ENCODE peak calls at places on chromosomes 5 and 9, in seven cellular contexts. P, Q, Y, C, D, Z and S are unnamed samples. For H3K36me3, the result is how much of the 10 kb centered on the place peaks cover.

GRCh38 chr5:113166710-113167366 is 190.2 kb downstream of the DCP2 start:
- DNase-seq in P (no peak), Q (no peak), Y (no peak), C (peak), D (no peak), Z (peak), S (no peak)

GRCh38 chr5:108028883-108029282 is 353.0 kb downstream of the FBXL17 start:
- DNase-seq in P (no peak), Q (no peak), Y (no peak), C (no peak), D (no peak), Z (no peak), S (no peak)

GRCh38 chr9:114446036-114446435 is 58.3 kb upstream of the AKNA start:
- DNase-seq in P (no peak), Q (no peak), Y (no peak), C (peak), D (no peak), Z (peak), S (no peak)

GRCh38 chr5:115842089-115842881 is 550 bp downstream of the AP3S1 start:
- DNase-seq in P (peak), Q (peak), Y (no peak), C (no peak), D (no peak), Z (peak), S (peak)

GRCh38 chr5:36878421-36879088 is 2.0 kb downstream of the NIPBL start:
- DNase-seq in P (peak), Q (peak), Y (peak), C (peak), D (peak), Z (peak), S (peak)

GRCh38 chr5:87195616-87196015 is 72.1 kb upstream of the RASA1 start:
- DNase-seq in P (no peak), Q (no peak), Y (no peak), C (peak), D (no peak), Z (peak), S (no peak)

GRCh38 chr9:125190371-125190801 is 783 bp upstream of the PPP6C start:
- DNase-seq in P (no peak), Q (peak), Y (no peak), C (no peak), D (no peak), Z (peak), S (peak)

GRCh38 chr5:6722015-6722414 is 8.8 kb downstream of the TENT4A start:
- DNase-seq in P (no peak), Q (no peak), Y (no peak), C (peak), D (no peak), Z (peak), S (no peak)

GRCh38 chr9:105912157-105912867 is 218.0 kb downstream of the TMEM38B start:
- DNase-seq in P (no peak), Q (no peak), Y (no peak), C (no peak), D (no peak), Z (no peak), S (no peak)

DNA sequence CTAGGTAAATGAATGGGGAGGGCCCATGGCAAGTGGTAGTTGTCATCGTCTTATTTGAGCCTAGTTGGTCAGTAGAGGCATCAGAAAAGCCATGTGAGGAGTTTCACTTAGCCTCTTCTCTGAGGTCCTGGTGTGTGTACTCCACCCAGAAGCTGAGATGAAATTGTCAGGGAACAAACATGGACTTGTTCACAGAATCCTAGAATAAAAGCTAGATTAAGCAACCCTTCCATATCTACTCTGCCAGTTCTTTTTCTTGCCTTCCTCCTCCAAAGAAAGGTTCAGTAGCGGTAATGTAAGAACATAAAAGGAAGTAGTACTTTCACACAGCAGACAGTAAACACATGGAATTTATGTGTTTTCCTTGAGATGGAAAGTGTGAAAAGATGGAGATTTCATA is 70.4 kb downstream of the ARHGAP26 start:
- DNase-seq in P (no peak), Q (no peak), Y (no peak), C (no peak), D (no peak), Z (no peak), S (no peak)
- H3K36me3 ChIP-seq in P (under half), Q (under half), Y (under half), C (under half), D (under half), Z (under half), S (under half)

GRCh38 chr9:131160416-131161112 is 35.2 kb downstream of the NUP214 start:
- DNase-seq in P (no peak), Q (no peak), Y (no peak), C (no peak), D (no peak), Z (no peak), S (no peak)

GRCh38 chr9:131161585-131161984 is 36.2 kb downstream of the NUP214 start:
- DNase-seq in P (no peak), Q (no peak), Y (no peak), C (no peak), D (no peak), Z (no peak), S (no peak)

GRCh38 chr9:131167146-131167692 is 41.8 kb downstream of the NUP214 start:
- DNase-seq in P (no peak), Q (no peak), Y (no peak), C (no peak), D (no peak), Z (no peak), S (peak)

GRCh38 chr9:131165523-131165922 is 40.1 kb downstream of the NUP214 start:
- DNase-seq in P (no peak), Q (no peak), Y (no peak), C (no peak), D (no peak), Z (no peak), S (no peak)

DNA sequence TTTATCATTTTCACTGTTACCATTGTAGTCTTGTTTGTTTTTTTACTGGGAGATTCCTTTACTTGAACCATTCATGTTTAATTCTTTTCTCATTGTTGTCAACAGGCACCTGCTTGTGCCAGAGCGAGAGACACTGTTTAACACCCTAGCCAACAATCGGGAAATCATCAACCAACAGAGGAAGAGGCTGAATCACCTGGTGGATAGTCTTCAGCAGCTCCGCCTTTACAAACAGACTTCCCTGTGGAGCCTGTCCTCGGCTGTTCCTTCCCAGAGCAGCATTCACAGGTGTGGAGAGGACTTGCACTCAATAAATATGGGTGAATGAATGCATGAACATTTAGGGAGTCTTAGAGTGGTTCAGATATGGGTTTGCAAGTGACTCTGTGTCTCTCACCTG is 37.5 kb downstream of the NUP214 start:
- DNase-seq in P (no peak), Q (no peak), Y (no peak), C (no peak), D (no peak), Z (no peak), S (no peak)
- H3K36me3 ChIP-seq in P (under half), Q (under half), Y (under half), C (under half), D (under half), Z (under half), S (under half)

GRCh38 chr9:34096751-34097150 is 29.7 kb downstream of the DCAF12 start:
- DNase-seq in P (no peak), Q (no peak), Y (no peak), C (no peak), D (no peak), Z (no peak), S (no peak)
- H3K36me3 ChIP-seq in P (under half), Q (under half), Y (half or more), C (under half), D (under half), Z (under half), S (under half)

GRCh38 chr9:127912296-127912695 is 4.5 kb downstream of the ST6GALNAC4 start:
- DNase-seq in P (peak), Q (no peak), Y (no peak), C (no peak), D (peak), Z (no peak), S (no peak)
- H3K36me3 ChIP-seq in P (under half), Q (under half), Y (under half), C (under half), D (under half), Z (under half), S (under half)